ENCODE peak calls at places on chromosomes 13 and 19, in five cellular contexts. W is tibial artery, I is dorsolateral prefrontal cortex, R is AG09309, Q is HFF-Myc. U is an unnamed sample.

GRCh38 chr19:21484631-21485030 is 20.8 kb upstream of the ZNF429 start:
- DNase-seq in I (no peak), R (no peak), Q (no peak), W (no peak), U (no peak)

GRCh38 chr13:95480131-95480545 is 72.4 kb upstream of the CLDN10 start:
- DNase-seq in R (no peak), Q (no peak), I (no peak), W (peak; percentile 71), U (no peak)

GRCh38 chr13:35512271-35512920 is 35.9 kb upstream of the MAB21L1 start:
- DNase-seq in I (no peak), W (no peak), Q (peak; percentile 66), R (peak; percentile 91), U (peak; percentile 81)

GRCh38 chr13:43153436-43154082 is 130.2 kb downstream of the DNAJC15 start:
- DNase-seq in Q (peak; percentile 70), R (peak; percentile 91), W (no peak), I (no peak), U (peak; percentile 52)

GRCh38 chr13:110103026-110103425 is 203.9 kb downstream of the COL4A1 start:
- DNase-seq in I (no peak), R (no peak), Q (no peak), W (no peak), U (no peak)

GRCh38 chr19:49985926-49986325 is 25.0 kb upstream of the SIGLEC11 start:
- DNase-seq in W (no peak), R (no peak), Q (no peak), I (no peak), U (no peak)

GRCh38 chr19:50046649-50047503 is 21.1 kb downstream of the ZNF473 start:
- DNase-seq in Q (no peak), W (no peak), I (peak; percentile 74), R (no peak), U (no peak)

GRCh38 chr13:107124129-107124718 is 556.3 kb upstream of the ARGLU1 start:
- DNase-seq in W (no peak), Q (no peak), R (no peak), I (no peak), U (no peak)

GRCh38 chr19:43934055-43934984 is 762 bp downstream of the ZNF45 start:
- DNase-seq in I (no peak), Q (no peak), W (no peak), R (no peak), U (no peak)

GRCh38 chr13:39119422-39119821 is 81.2 kb downstream of the NHLRC3 start:
- DNase-seq in R (no peak), Q (no peak), W (no peak), I (no peak), U (peak; percentile 30)

GRCh38 chr19:5562280-5562679 is 5.5 kb downstream of the TINCR start:
- DNase-seq in Q (no peak), W (no peak), R (no peak), I (no peak), U (no peak)

GRCh38 chr19:5564930-5565329 is 2.8 kb downstream of the TINCR start:
- DNase-seq in R (no peak), W (no peak), Q (no peak), I (no peak), U (no peak)

GRCh38 chr19:5563941-5564612 is 3.7 kb downstream of the TINCR start:
- DNase-seq in Q (no peak), R (no peak), W (no peak), I (no peak), U (peak; percentile 15)

GRCh38 chr19:5561559-5561958 is 6.2 kb downstream of the TINCR start:
- DNase-seq in W (no peak), Q (no peak), I (no peak), R (no peak), U (no peak)

GRCh38 chr19:5563008-5563431 is 4.7 kb downstream of the TINCR start:
- DNase-seq in Q (no peak), R (no peak), W (no peak), I (no peak), U (no peak)
- TF ChIP-seq CTCF in Q (peak; percentile 26), R (no peak), W (no peak), I (no peak), U (peak; percentile 16)

GRCh38 chr13:74758188-74758587 is 624.0 kb upstream of the KLF12 start:
- DNase-seq in R (no peak), Q (no peak), W (no peak), I (no peak), U (no peak)
- H3K4me3 ChIP-seq in R (no peak overlapping the region), Q (no peak overlapping the region), W (no peak overlapping the region), I (no peak overlapping the region), U (no peak overlapping the region)

DNA sequence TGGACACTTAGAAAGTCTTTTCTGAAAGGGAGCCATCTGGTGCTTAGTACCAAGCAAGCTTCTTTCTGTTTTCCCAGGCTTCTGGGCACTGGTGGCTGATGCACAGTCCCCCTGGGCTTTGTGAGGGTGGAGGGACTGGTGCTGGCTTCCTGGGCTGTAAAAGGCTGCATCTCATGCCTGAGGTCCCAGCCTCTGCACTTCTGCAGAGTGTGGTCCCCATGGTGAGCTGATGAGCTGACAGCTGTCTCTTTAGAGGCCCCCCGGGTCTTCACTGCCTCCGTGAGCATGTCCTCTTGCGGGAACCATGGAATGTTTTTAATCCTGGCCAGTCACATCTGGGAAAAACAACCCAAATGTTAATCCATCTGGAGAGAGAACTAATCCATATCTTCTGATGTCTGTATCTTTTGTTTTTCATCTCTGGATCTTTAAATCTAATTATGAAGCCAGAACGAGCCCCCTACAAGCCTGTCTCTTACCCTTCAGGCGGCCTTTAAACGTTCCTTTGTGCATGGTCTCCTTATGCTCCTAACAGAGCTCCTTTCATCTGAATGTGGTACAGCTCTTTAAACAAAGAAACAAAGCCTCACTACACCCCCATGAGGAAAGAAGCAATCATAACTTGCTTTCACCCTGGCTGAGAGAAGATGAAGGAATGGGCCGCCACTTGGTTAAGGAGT is 40.4 kb downstream of the OLFM4 start:
- DNase-seq in I (no peak), R (no peak), Q (no peak), W (no peak), U (no peak)
- TF ChIP-seq CTCF in I (peak; percentile 28), R (no peak), Q (no peak), W (no peak), U (no peak)

GRCh38 chr13:113491418-113491883 is 940 bp upstream of the DCUN1D2 start:
- DNase-seq in Q (no peak), W (no peak), I (no peak), R (no peak), U (no peak)

GRCh38 chr13:113493315-113493951 is 2.9 kb upstream of the DCUN1D2 start:
- DNase-seq in W (no peak), I (no peak), Q (peak; percentile 86), R (peak; percentile 87), U (peak; percentile 85)

GRCh38 chr13:113490496-113491417 is at the start of gene DCUN1D2:
- DNase-seq in R (peak; percentile 84), I (peak; percentile 91), W (peak; percentile 97), Q (peak; percentile 66), U (peak; percentile 67)

GRCh38 chr13:113489549-113490495 is 689 bp downstream of the DCUN1D2 start:
- DNase-seq in R (no peak), Q (no peak), I (no peak), W (peak; percentile 76), U (no peak)

DNA sequence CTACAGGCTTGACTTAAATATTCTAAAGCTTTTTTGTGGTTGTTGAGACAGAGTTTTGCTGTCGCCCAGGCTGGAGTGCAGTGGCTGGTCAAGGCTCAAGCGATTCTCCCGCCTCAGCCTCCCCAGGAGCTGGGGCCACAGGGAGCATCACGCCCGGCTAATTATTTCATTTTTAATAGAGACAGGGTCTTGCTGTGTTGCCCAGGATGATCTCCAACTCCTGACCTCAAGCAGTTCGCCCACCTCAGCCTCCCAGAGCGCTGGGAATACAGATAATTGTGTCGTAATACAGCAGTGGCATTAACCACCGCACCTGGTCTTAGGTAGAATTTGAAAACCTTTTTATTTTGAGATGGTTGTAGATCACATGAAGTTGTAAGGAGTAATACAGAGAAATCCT is 1.5 kb upstream of the DCUN1D2 start:
- DNase-seq in R (no peak), Q (no peak), I (no peak), W (no peak), U (no peak)
- H3K4me3 ChIP-seq in R (peak overlapping the region; percentile 89), Q (peak overlapping the region; percentile 92), I (peak overlapping the region; percentile 87), W (peak overlapping the region; percentile 89), U (peak overlapping the region; percentile 81)

GRCh38 chr19:5154129-5154798 is 185.4 kb downstream of the KDM4B start:
- DNase-seq in I (no peak), R (no peak), Q (no peak), W (peak; percentile 63), U (no peak)
- TF ChIP-seq CTCF in I (peak; percentile 40), R (peak; percentile 55), Q (peak; percentile 55), W (no peak), U (peak; percentile 66)